ENCODE peak calls at places on chromosomes 16 and 17, in four cellular contexts. One of them, this sample, is unnamed.

GRCh38 chr17:61221181-61221580 is 178.5 kb upstream of the TBX2 start:
- DNase-seq in stomach: no peak
- DNase-seq in uterus: no peak
- DNase-seq in A549: no peak
- DNase-seq in this sample: no peak

GRCh38 chr17:17498606-17499301 is 2.6 kb upstream of the RASD1 start:
- DNase-seq in A549: no peak
- DNase-seq in stomach: no peak
- DNase-seq in uterus: no peak
- DNase-seq in this sample: no peak

GRCh38 chr17:13725286-13725990 is 123.7 kb upstream of the HS3ST3A1 start:
- DNase-seq in A549: no peak
- DNase-seq in stomach: no peak
- DNase-seq in uterus: no peak
- DNase-seq in this sample: no peak

GRCh38 chr16:83095926-83096692 is 469.3 kb downstream of the CDH13 start:
- DNase-seq in uterus: no peak
- DNase-seq in A549: no peak
- DNase-seq in stomach: no peak
- DNase-seq in this sample: peak; percentile 9

GRCh38 chr16:27025581-27025980 is 41.1 kb upstream of the C16orf82 start:
- DNase-seq in A549: no peak
- DNase-seq in stomach: no peak
- DNase-seq in uterus: no peak
- DNase-seq in this sample: no peak

GRCh38 chr17:10119203-10120112 is 78.9 kb downstream of the GAS7 start:
- DNase-seq in uterus: no peak
- DNase-seq in stomach: peak; percentile 49
- DNase-seq in A549: no peak
- DNase-seq in this sample: no peak

GRCh38 chr16:67481561-67482259 is 753 bp upstream of the ATP6V0D1 start:
- DNase-seq in stomach: peak; percentile 56
- DNase-seq in A549: no peak
- DNase-seq in uterus: peak; percentile 61
- DNase-seq in this sample: no peak

GRCh38 chr17:61325382-61326073 is 74.1 kb upstream of the TBX2 start:
- DNase-seq in uterus: no peak
- DNase-seq in A549: no peak
- DNase-seq in stomach: no peak
- DNase-seq in this sample: peak; percentile 34

GRCh38 chr17:39701012-39701783 is 1.3 kb downstream of the ERBB2 start:
- DNase-seq in uterus: no peak
- DNase-seq in stomach: peak; percentile 61
- DNase-seq in A549: peak; percentile 36
- DNase-seq in this sample: no peak

GRCh38 chr16:17803625-17804410 is 333.1 kb upstream of the XYLT1 start:
- DNase-seq in A549: no peak
- DNase-seq in uterus: no peak
- DNase-seq in stomach: no peak
- DNase-seq in this sample: no peak

GRCh38 chr16:83402969-83403368 is 404.8 kb upstream of the HSBP1 start:
- DNase-seq in uterus: no peak
- DNase-seq in A549: no peak
- DNase-seq in stomach: no peak
- DNase-seq in this sample: peak; percentile 25

GRCh38 chr17:38509008-38509771 is 80.9 kb downstream of the ARHGAP23 start:
- DNase-seq in stomach: peak; percentile 79
- DNase-seq in uterus: peak; percentile 82
- DNase-seq in A549: peak; percentile 97
- DNase-seq in this sample: peak; percentile 62

GRCh38 chr17:49003557-49004511 is 6.6 kb downstream of the IGF2BP1 start:
- DNase-seq in uterus: no peak
- DNase-seq in A549: no peak
- DNase-seq in stomach: no peak
- DNase-seq in this sample: no peak

GRCh38 chr17:73645050-73645871 is 1.0 kb upstream of the SDK2 start:
- DNase-seq in A549: peak; percentile 40
- DNase-seq in uterus: no peak
- DNase-seq in stomach: peak; percentile 25
- DNase-seq in this sample: no peak

GRCh38 chr16:1830213-1830612 is 3.2 kb downstream of the FAHD1 start:
- DNase-seq in stomach: peak; percentile 47
- DNase-seq in A549: no peak
- DNase-seq in uterus: no peak
- DNase-seq in this sample: no peak
- TF ChIP-seq POLR2A in stomach: no peak
- TF ChIP-seq POLR2A in A549: no peak
- TF ChIP-seq POLR2A in uterus: no peak
- TF ChIP-seq POLR2A in this sample: no peak

DNA sequence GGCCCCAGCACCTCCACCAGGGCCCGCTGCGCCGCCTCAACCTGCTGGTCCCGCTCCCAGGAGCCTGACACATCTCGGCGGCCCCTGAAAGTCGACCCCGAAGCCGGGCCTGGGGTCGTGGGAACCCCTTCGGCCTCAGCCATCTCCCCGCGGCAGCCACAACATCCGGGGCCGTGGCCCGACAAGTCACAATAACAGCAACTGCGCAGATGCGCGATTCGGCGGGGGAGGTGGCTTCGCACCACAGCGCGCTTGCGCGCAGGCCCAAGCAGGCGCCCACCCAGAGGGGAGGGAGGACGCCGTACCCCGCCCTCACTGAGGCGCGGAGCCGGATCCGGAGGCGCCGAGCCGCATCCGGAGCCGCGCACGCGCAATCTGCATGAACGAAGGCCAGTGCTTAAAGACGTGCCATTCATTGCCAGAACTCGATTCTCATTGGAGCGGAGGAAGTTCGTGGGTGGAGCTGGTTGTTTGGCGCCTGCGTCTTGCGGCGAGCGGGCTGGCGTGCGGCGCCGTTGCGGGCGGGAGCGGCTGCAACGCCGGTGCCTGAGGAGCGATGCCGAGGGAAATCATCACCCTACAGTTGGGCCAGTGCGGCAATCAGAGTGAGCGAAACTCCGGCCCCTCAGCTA is at the start of the genes RETREG3 and TUBG1:
- DNase-seq in A549: peak; percentile 99
- DNase-seq in uterus: peak; percentile 98
- DNase-seq in stomach: peak; percentile 99
- DNase-seq in this sample: peak; percentile 95
- TF ChIP-seq POLR2A in A549: peak; percentile 99
- TF ChIP-seq POLR2A in uterus: peak; percentile 90
- TF ChIP-seq POLR2A in stomach: no peak
- TF ChIP-seq POLR2A in this sample: peak; percentile 99

GRCh38 chr17:2303278-2304188 is at the start of the genes SMG6 and SRR:
- DNase-seq in A549: peak; percentile 95
- DNase-seq in stomach: peak; percentile 94
- DNase-seq in uterus: peak; percentile 89
- DNase-seq in this sample: peak; percentile 89
- TF ChIP-seq POLR2A in A549: peak; percentile 86
- TF ChIP-seq POLR2A in stomach: no peak
- TF ChIP-seq POLR2A in uterus: no peak
- TF ChIP-seq POLR2A in this sample: peak; percentile 81

DNA sequence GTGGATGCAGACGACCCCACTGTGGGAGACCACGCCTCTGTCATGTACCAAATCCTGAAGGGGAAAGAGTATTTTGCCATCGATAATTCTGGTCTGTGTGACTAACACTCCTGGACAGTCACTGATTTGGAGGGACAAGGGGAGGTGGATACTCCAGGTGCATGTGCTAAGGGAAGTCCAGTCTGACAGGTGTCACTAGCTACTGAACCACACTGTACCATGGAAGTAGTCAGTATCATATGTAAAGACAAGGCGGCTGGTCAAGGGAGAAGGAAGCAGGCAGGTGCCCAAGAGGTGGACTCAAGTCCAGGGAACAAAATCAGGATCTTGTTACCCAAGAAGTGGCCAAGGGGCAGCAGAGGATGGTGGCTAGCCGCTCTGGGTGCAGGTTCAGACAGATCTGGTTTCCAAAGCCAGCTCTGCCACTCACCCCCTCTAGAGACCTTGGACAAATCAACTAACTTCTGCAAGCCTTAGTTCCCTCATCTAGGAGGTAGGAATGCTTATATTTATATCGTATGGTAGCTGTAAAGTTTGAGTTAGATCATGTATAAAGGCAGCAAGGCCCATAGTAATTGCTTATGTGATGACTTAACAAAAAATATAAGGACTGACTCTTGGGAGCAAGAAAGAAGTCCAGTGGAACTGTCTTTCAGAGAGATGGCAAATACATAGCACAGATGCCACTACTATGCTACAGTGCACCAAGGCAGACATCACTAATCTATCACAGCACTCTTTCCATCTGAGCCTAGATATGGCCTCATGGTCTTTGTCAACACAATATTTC is 22.1 kb downstream of the CDH5 start:
- DNase-seq in A549: no peak
- DNase-seq in stomach: peak; percentile 10
- DNase-seq in uterus: no peak
- DNase-seq in this sample: no peak
- TF ChIP-seq POLR2A in A549: no peak
- TF ChIP-seq POLR2A in stomach: no peak
- TF ChIP-seq POLR2A in uterus: no peak
- TF ChIP-seq POLR2A in this sample: no peak

GRCh38 chr17:78351449-78352006 is 8.3 kb downstream of the SOCS3 start:
- DNase-seq in uterus: peak; percentile 100
- DNase-seq in stomach: peak; percentile 73
- DNase-seq in A549: no peak
- DNase-seq in this sample: peak; percentile 35
- TF ChIP-seq POLR2A in uterus: no peak
- TF ChIP-seq POLR2A in stomach: no peak
- TF ChIP-seq POLR2A in A549: no peak
- TF ChIP-seq POLR2A in this sample: no peak

GRCh38 chr17:45228121-45228941 is 6.6 kb downstream of the FMNL1 start:
- DNase-seq in stomach: no peak
- DNase-seq in A549: no peak
- DNase-seq in uterus: no peak
- DNase-seq in this sample: no peak

GRCh38 chr17:45225964-45226530 is 4.4 kb downstream of the FMNL1 start:
- DNase-seq in uterus: peak; percentile 50
- DNase-seq in A549: no peak
- DNase-seq in stomach: peak; percentile 80
- DNase-seq in this sample: no peak

GRCh38 chr17:45227631-45228120 is 6.0 kb downstream of the FMNL1 start:
- DNase-seq in stomach: no peak
- DNase-seq in A549: no peak
- DNase-seq in uterus: no peak
- DNase-seq in this sample: no peak

GRCh38 chr17:45226620-45227019 is 4.9 kb downstream of the FMNL1 start:
- DNase-seq in A549: no peak
- DNase-seq in uterus: no peak
- DNase-seq in stomach: no peak
- DNase-seq in this sample: no peak

DNA sequence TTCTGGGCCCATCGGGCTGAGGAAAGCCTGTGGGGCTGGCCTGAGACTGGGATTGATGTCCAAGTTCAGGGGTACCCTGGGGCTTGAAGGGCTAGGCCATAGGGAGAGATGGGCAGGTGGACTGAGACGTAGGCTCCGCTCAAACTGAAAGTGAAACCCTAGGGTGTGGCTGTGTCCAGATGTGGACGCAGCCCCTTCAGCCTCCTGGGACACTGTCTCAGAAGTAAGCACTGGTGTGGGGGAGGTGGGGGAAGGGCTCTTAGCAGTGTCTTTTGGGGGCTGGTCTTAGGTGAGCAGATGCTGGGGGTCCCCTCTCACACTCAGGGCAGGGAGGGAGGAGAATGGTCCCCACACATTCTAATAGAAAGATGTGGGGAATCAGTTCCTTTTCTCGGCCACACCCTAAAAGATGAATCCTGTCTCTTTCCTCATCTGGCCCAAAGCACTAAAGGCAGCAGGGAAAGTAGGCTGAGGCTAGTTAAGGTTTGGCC is 5.5 kb downstream of the FMNL1 start:
- DNase-seq in A549: no peak
- DNase-seq in uterus: no peak
- DNase-seq in stomach: no peak
- DNase-seq in this sample: no peak
- TF ChIP-seq POLR2A in A549: no peak
- TF ChIP-seq POLR2A in uterus: no peak
- TF ChIP-seq POLR2A in stomach: no peak
- TF ChIP-seq POLR2A in this sample: no peak

GRCh38 chr17:4834621-4835020 is 1.5 kb downstream of the MINK1 start:
- DNase-seq in stomach: no peak
- DNase-seq in uterus: no peak
- DNase-seq in A549: no peak
- DNase-seq in this sample: no peak

GRCh38 chr17:4836221-4836620 is 3.1 kb downstream of the MINK1 start:
- DNase-seq in A549: no peak
- DNase-seq in uterus: no peak
- DNase-seq in stomach: no peak
- DNase-seq in this sample: no peak

GRCh38 chr17:4833941-4834501 is 881 bp downstream of the MINK1 start:
- DNase-seq in stomach: no peak
- DNase-seq in A549: no peak
- DNase-seq in uterus: no peak
- DNase-seq in this sample: no peak

GRCh38 chr17:4837471-4838305 is 4.5 kb downstream of the MINK1 start:
- DNase-seq in uterus: no peak
- DNase-seq in A549: no peak
- DNase-seq in stomach: no peak
- DNase-seq in this sample: no peak

DNA sequence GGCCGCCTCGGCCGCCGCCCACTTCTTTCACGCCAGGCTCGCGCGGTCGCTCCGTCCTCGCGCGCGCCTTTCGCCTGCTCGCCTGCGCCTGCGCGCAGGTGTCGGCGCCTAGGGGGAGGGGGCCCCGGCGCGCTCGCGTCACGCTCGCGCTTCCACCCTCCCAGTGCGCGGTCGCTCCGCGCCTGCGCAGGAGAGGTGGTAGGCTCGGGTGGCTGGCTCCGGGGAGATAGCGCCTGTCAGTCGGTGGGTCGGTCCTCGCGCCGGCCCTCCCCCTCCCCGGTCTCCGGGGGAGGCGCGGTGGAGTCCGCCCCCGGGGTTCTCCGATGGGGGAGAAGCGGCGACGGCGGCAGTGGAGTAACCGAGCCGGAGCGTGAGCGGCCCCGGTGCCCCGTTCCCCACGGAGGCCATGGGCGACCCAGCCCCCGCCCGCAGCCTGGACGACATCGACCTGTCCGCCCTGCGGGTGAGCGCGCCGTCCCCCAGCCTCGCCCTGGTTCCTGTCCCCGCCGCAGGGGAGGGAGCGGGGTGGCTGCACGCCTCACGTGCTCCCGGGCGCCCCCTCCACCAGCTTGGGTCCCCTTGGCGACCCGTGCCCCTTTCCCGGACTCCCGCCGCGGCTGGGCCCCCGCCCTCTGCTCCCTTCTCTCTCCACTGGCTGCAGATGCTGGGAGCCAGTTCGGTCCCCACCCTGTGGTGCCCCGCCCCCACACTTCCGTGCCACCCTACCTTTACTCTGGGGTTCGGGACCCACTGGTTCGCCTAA is at the start of gene MINK1:
- DNase-seq in stomach: peak; percentile 93
- DNase-seq in A549: peak; percentile 99
- DNase-seq in uterus: peak; percentile 83
- DNase-seq in this sample: peak; percentile 98
- TF ChIP-seq POLR2A in stomach: no peak
- TF ChIP-seq POLR2A in A549: peak; percentile 47
- TF ChIP-seq POLR2A in uterus: peak; percentile 86
- TF ChIP-seq POLR2A in this sample: peak; percentile 69

This sample was measured in H54.